ENCODE peak calls at places on chromosome 17, in five cellular contexts. One of them, this sample, is unnamed.

GRCh38 chr17:30554839-30555751 is 77.9 kb downstream of the GOSR1 start:
- DNase-seq in caudate nucleus: no peak
- DNase-seq in cardiac fibroblast: peak
- DNase-seq in substantia nigra: no peak
- DNase-seq in NCI-H460: peak
- DNase-seq in this sample: no peak

GRCh38 chr17:48471807-48472484 is 41.9 kb upstream of the SKAP1 start:
- DNase-seq in caudate nucleus: no peak
- DNase-seq in cardiac fibroblast: no peak
- DNase-seq in substantia nigra: no peak
- DNase-seq in NCI-H460: no peak
- DNase-seq in this sample: no peak

GRCh38 chr17:74211929-74212261 is 1.5 kb upstream of the TTYH2 start:
- DNase-seq in caudate nucleus: no peak
- DNase-seq in cardiac fibroblast: no peak
- DNase-seq in substantia nigra: no peak
- DNase-seq in NCI-H460: no peak
- DNase-seq in this sample: peak

GRCh38 chr17:65514541-65514940 is 46.9 kb downstream of the AXIN2 start:
- DNase-seq in caudate nucleus: no peak
- DNase-seq in cardiac fibroblast: peak
- DNase-seq in substantia nigra: no peak
- DNase-seq in NCI-H460: no peak
- DNase-seq in this sample: no peak

GRCh38 chr17:68642118-68642412 is 40.9 kb upstream of the FAM20A start:
- DNase-seq in caudate nucleus: no peak
- DNase-seq in cardiac fibroblast: no peak
- DNase-seq in substantia nigra: no peak
- DNase-seq in NCI-H460: no peak
- DNase-seq in this sample: no peak

GRCh38 chr17:56681561-56682266 is 88.2 kb downstream of the NOG start:
- DNase-seq in caudate nucleus: no peak
- DNase-seq in cardiac fibroblast: peak
- DNase-seq in substantia nigra: no peak
- DNase-seq in NCI-H460: no peak
- DNase-seq in this sample: no peak

GRCh38 chr17:2384439-2385127 is 16.3 kb downstream of the MNT start:
- DNase-seq in caudate nucleus: no peak
- DNase-seq in cardiac fibroblast: no peak
- DNase-seq in substantia nigra: no peak
- DNase-seq in NCI-H460: no peak
- DNase-seq in this sample: no peak

GRCh38 chr17:65181237-65182061 is 44.3 kb downstream of the RGS9 start:
- DNase-seq in caudate nucleus: no peak
- DNase-seq in cardiac fibroblast: no peak
- DNase-seq in substantia nigra: no peak
- DNase-seq in NCI-H460: no peak
- DNase-seq in this sample: no peak

GRCh38 chr17:17533901-17534441 is 37.8 kb upstream of the RASD1 start:
- DNase-seq in caudate nucleus: no peak
- DNase-seq in cardiac fibroblast: no peak
- DNase-seq in substantia nigra: no peak
- DNase-seq in NCI-H460: no peak
- DNase-seq in this sample: no peak

GRCh38 chr17:36036240-36036639 is 18.5 kb upstream of the CCL23 start:
- DNase-seq in caudate nucleus: no peak
- DNase-seq in cardiac fibroblast: no peak
- DNase-seq in substantia nigra: no peak
- DNase-seq in NCI-H460: no peak
- DNase-seq in this sample: no peak

GRCh38 chr17:46266656-46267544 is 28.0 kb upstream of the LRRC37A start:
- DNase-seq in caudate nucleus: no peak
- DNase-seq in cardiac fibroblast: peak
- DNase-seq in substantia nigra: no peak
- DNase-seq in NCI-H460: peak
- DNase-seq in this sample: peak

GRCh38 chr17:6752068-6752909 is 3.6 kb upstream of the XAF1 start:
- DNase-seq in caudate nucleus: no peak
- DNase-seq in cardiac fibroblast: peak
- DNase-seq in substantia nigra: no peak
- DNase-seq in NCI-H460: peak
- DNase-seq in this sample: no peak

GRCh38 chr17:81277421-81277820 is 17.7 kb downstream of the SLC38A10 start:
- DNase-seq in caudate nucleus: no peak
- DNase-seq in cardiac fibroblast: peak
- DNase-seq in substantia nigra: no peak
- DNase-seq in NCI-H460: no peak
- DNase-seq in this sample: no peak

GRCh38 chr17:29155235-29155965 is 24.8 kb downstream of the MYO18A start:
- DNase-seq in caudate nucleus: no peak
- DNase-seq in cardiac fibroblast: peak
- DNase-seq in substantia nigra: no peak
- DNase-seq in NCI-H460: peak
- DNase-seq in this sample: no peak

GRCh38 chr17:62740066-62740465 is 68.0 kb downstream of the MARCHF10 start:
- DNase-seq in caudate nucleus: no peak
- DNase-seq in cardiac fibroblast: no peak
- DNase-seq in substantia nigra: no peak
- DNase-seq in NCI-H460: no peak
- DNase-seq in this sample: no peak

GRCh38 chr17:74317071-74317470 is 9.0 kb upstream of the KIF19 start:
- DNase-seq in caudate nucleus: no peak
- DNase-seq in cardiac fibroblast: no peak
- DNase-seq in substantia nigra: no peak
- DNase-seq in NCI-H460: no peak
- DNase-seq in this sample: no peak

GRCh38 chr17:50918071-50918932 is 52.1 kb upstream of the TOB1 start:
- DNase-seq in caudate nucleus: no peak
- DNase-seq in cardiac fibroblast: no peak
- DNase-seq in substantia nigra: no peak
- DNase-seq in NCI-H460: no peak
- DNase-seq in this sample: no peak

GRCh38 chr17:42536372-42537155 is 523 bp downstream of the NAGLU start:
- DNase-seq in caudate nucleus: no peak
- DNase-seq in cardiac fibroblast: peak
- DNase-seq in substantia nigra: peak
- DNase-seq in NCI-H460: peak
- DNase-seq in this sample: peak

This sample was measured in HAP-1.